ENCODE peak calls at places on chromosome 22, in nine cellular contexts. L is HCT116, D is GM23338, F is SK-N-SH, S is transverse colon, Z is HL-60, A is spleen, Y is breast epithelium, W is stomach. I is an unnamed sample.

GRCh38 chr22:37228106-37229011 is 15.7 kb downstream of the RAC2 start:
- DNase-seq in L (peak), W (no peak), A (peak), Z (peak), F (no peak), S (peak), Y (no peak), D (no peak), I (no peak)

GRCh38 chr22:50252081-50253045 is 1.3 kb upstream of the HDAC10 start:
- DNase-seq in Z (peak), Y (peak), D (peak), F (peak), L (no peak), A (peak), W (peak), S (peak), I (peak)

GRCh38 chr22:27526851-27527250 is 274.7 kb downstream of the MN1 start:
- DNase-seq in A (no peak), D (no peak), Z (no peak), L (no peak), F (no peak), S (no peak), Y (no peak), W (no peak), I (no peak)

GRCh38 chr22:50581950-50582561 is 593 bp downstream of the CHKB start:
- DNase-seq in Z (peak), Y (no peak), L (no peak), S (peak), F (no peak), W (no peak), A (no peak), D (no peak), I (no peak)

GRCh38 chr22:46081036-46081830 is 69.1 kb upstream of the PPARA start:
- DNase-seq in F (no peak), L (no peak), S (peak), A (peak), Z (no peak), D (no peak), W (peak), Y (peak), I (peak)

GRCh38 chr22:47032091-47032943 is 269.9 kb downstream of the TBC1D22A start:
- DNase-seq in L (no peak), S (peak), Z (no peak), W (peak), A (peak), F (no peak), Y (no peak), D (no peak), I (no peak)

GRCh38 chr22:44100411-44100810 is 76.3 kb downstream of the PARVB start:
- DNase-seq in L (no peak), A (peak), F (no peak), S (no peak), Z (no peak), Y (no peak), W (no peak), D (no peak), I (no peak)

GRCh38 chr22:50056214-50056972 is 1.7 kb downstream of the TTLL8 start:
- DNase-seq in F (no peak), A (no peak), W (no peak), L (no peak), Y (no peak), S (no peak), D (peak), Z (no peak), I (no peak)

GRCh38 chr22:22929381-22930221 is 42.0 kb downstream of the IGLL5 start:
- DNase-seq in F (no peak), A (peak), Y (no peak), S (no peak), L (no peak), W (no peak), Z (no peak), D (no peak), I (no peak)

GRCh38 chr22:45577746-45578523 is 75.3 kb downstream of the FBLN1 start:
- DNase-seq in W (peak), F (peak), A (peak), L (peak), Y (peak), S (peak), Z (peak), D (peak), I (peak)

GRCh38 chr22:43992331-43992821 is 31.7 kb upstream of the PARVB start:
- DNase-seq in D (no peak), W (no peak), Y (no peak), L (no peak), S (no peak), A (no peak), F (peak), Z (no peak), I (no peak)

DNA sequence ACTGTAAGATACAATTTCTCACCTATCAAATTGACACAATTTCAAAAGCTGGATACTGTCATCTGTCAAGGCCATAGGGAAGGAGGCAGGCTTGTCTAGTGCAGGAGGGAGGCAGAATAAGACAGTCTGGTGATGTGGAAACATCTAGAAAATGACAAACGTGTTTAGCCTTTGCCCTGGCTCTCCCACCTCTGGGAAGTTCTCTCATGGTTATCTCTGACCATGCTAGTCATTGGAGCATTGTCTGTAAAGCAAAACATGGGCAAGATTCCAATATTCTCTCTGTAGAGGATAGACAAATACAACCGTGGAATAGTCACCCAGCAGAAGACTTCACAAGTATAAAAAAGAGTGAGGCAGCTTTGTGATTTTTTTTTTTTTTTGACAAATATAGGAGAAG is 9.1 kb upstream of the SERHL2 start:
- DNase-seq in Y (no peak), F (no peak), L (no peak), A (no peak), D (no peak), S (no peak), W (no peak), Z (no peak), I (no peak)
- TF ChIP-seq POLR2AphosphoS5 in Y (no peak), F (no peak), L (no peak), A (no peak), D (no peak), S (no peak), W (no peak), Z (no peak), I (no peak)

GRCh38 chr22:36065462-36065774 is 36.8 kb upstream of the RBFOX2 start:
- DNase-seq in Z (no peak), S (no peak), A (no peak), W (no peak), D (no peak), F (no peak), Y (no peak), L (no peak), I (no peak)

GRCh38 chr22:36068776-36069344 is 40.2 kb upstream of the RBFOX2 start:
- DNase-seq in L (no peak), Z (no peak), D (no peak), A (no peak), F (no peak), S (no peak), Y (no peak), W (no peak), I (no peak)

GRCh38 chr22:36067237-36067558 is 38.6 kb upstream of the RBFOX2 start:
- DNase-seq in Z (no peak), A (no peak), Y (no peak), W (no peak), S (no peak), L (no peak), F (no peak), D (no peak), I (no peak)

GRCh38 chr22:36064358-36064757 is 35.7 kb upstream of the RBFOX2 start:
- DNase-seq in L (no peak), Z (no peak), W (no peak), S (no peak), D (no peak), A (no peak), Y (no peak), F (no peak), I (no peak)

DNA sequence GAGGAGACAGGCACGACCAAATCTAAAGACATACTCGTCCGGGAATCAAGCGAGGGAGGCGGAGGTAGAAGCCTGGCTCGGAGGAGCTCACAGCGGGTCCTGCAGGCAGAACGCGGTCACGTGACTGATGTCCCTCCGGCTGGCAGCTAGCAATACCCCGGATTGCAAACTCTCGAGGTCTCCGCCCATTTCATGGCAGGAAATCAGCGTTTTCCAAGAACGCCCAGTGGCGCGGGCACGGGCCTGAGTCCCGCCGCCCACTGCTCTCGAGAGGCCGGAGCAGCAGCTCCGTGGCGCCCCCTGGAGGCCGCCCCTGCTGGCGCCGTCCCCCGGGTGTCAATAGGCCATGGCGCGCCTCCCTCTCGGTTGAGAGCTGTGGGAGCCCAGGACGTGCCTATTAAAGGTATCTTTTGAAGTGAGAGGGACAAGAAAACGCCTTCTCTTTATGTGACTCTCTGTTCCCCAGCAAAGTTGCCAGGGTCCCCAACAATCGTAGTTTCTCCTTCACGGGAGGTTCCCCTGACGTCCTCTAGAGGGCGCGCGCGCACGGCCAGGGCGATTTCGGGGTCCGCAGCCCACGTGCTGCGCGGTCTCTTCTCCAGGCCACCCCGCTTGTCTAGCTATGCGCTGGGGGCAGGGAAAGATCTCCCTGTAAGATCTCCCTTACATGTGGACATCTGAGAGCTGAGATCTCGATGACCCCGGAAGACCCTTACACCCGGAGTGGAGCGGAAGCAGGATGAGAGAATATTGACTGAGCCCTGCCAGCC is 37.3 kb upstream of the RBFOX2 start:
- DNase-seq in W (peak), Y (peak), D (peak), S (peak), F (peak), A (peak), Z (peak), L (peak), I (peak)
- TF ChIP-seq CTCF in W (peak), Y (peak), D (peak), S (peak), F (peak), A (peak), Z (peak), L (peak), I (peak)

GRCh38 chr22:40674274-40674673 is 5.0 kb upstream of the MCHR1 start:
- DNase-seq in Z (no peak), W (no peak), F (no peak), D (no peak), Y (no peak), L (no peak), A (no peak), S (no peak), I (no peak)
- TF ChIP-seq POLR2AphosphoS5 in Z (no peak), W (no peak), F (no peak), D (no peak), Y (no peak), L (no peak), A (no peak), S (no peak), I (no peak)

GRCh38 chr22:48477031-48477721 is 1350.5 kb downstream of the BRD1 start:
- DNase-seq in F (no peak), S (no peak), L (no peak), W (peak), Z (no peak), D (no peak), A (peak), Y (peak), I (peak)
- TF ChIP-seq CTCF in F (no peak), S (no peak), L (no peak), W (no peak), Z (no peak), D (no peak), A (no peak), Y (no peak), I (no peak)

DNA sequence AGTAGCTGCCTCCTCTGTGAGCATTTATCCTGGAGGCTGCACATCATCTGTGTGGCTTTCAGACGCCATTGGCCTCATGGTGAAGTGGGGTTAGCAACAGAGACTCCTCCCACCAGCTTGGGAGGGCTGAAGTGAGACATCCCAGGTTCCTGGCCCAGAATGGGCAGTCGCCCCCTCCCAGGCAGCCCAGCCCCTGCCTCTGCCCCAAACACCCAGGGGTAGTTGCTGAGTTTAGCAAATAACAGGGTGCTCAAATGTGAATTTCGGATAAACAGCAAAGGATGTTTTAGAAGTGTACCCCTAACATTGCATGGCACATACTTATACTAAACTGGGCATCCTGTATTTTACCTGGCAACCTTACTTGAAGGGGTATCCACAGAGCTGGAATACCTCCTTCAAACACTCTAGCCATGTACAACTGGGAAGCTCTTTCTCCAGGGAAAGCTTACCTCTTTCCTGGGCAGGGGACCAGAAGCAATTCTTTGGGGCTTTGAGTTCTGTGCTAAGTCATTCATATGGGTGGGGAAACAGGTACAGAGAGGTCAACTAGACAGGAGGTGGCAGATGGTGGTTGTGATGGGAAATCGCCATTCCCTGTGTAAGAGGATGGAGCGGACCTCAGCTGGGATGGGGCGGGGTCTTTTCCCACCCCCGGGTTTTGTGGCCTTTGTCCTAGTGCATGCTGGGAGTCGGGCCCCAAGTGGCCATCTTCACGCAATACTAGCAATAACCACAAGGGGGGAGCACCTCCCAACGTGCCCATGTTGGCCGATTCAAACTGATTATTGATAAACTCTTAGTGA is 19.3 kb downstream of the MTFP1 start:
- DNase-seq in A (no peak), Y (no peak), L (peak), D (peak), Z (peak), S (peak), F (peak), W (peak), I (no peak)
- TF ChIP-seq POLR2AphosphoS5 in A (no peak), Y (no peak), L (peak), D (peak), Z (no peak), S (no peak), F (peak), W (no peak), I (no peak)

I was measured in suprapubic skin.